ENCODE peak calls at places on chromosomes 11 and 22, in four cellular contexts. X, H, B and D are unnamed samples.

GRCh38 chr22:47270463-47271135 is 508.1 kb downstream of the TBC1D22A start:
- DNase-seq in B (no peak), H (no peak), X (no peak), D (no peak)

GRCh38 chr11:88454881-88455280 is 117.3 kb upstream of the CTSC start:
- DNase-seq in X (no peak), B (no peak), H (no peak), D (no peak)

GRCh38 chr11:79013509-79013908 is 427.3 kb downstream of the TENM4 start:
- DNase-seq in H (no peak), B (no peak), X (no peak), D (no peak)

GRCh38 chr11:75041263-75041662 is 52.5 kb downstream of the NEU3 start:
- DNase-seq in B (no peak), X (no peak), H (no peak), D (no peak)

GRCh38 chr22:50546326-50547230 is 879 bp downstream of the KLHDC7B start:
- DNase-seq in X (no peak), H (no peak), B (no peak), D (no peak)

GRCh38 chr11:46951864-46952263 is 15.3 kb downstream of the CSTPP1 start:
- DNase-seq in X (no peak), B (no peak), H (no peak), D (no peak)

GRCh38 chr11:1087279-1087960 is 12.7 kb downstream of the MUC2 start:
- DNase-seq in H (no peak), X (peak; percentile 9), B (no peak), D (no peak)

GRCh38 chr11:134480129-134480652 is 68.1 kb upstream of the B3GAT1 start:
- DNase-seq in H (no peak), X (no peak), B (no peak), D (no peak)

GRCh38 chr22:24703101-24703500 is 71.4 kb downstream of the PIWIL3 start:
- DNase-seq in X (peak; percentile 57), B (no peak), H (no peak), D (no peak)

GRCh38 chr11:112958670-112959069 is 2.5 kb upstream of the NCAM1 start:
- DNase-seq in X (no peak), B (no peak), H (no peak), D (no peak)

GRCh38 chr11:76376746-76377558 is 4.0 kb downstream of the THAP12 start:
- DNase-seq in H (no peak), X (no peak), B (no peak), D (no peak)

GRCh38 chr11:67354314-67355022 is 1.1 kb upstream of the POLD4 start:
- DNase-seq in X (peak; percentile 90), B (no peak), H (no peak), D (no peak)

GRCh38 chr11:88174627-88175003 is 628 bp downstream of the RAB38 start:
- DNase-seq in H (peak; percentile 10), X (peak; percentile 66), B (no peak), D (peak; percentile 1)

GRCh38 chr11:101835465-101836063 is 79.2 kb upstream of the CEP126 start:
- DNase-seq in B (no peak), X (no peak), H (no peak), D (no peak)

GRCh38 chr11:44860346-44860745 is 90.3 kb downstream of the TP53I11 start:
- DNase-seq in X (no peak), H (no peak), B (no peak), D (no peak)

GRCh38 chr11:12842933-12843636 is 166.0 kb upstream of the RASSF10 start:
- DNase-seq in B (no peak), H (no peak), X (no peak), D (no peak)

GRCh38 chr11:34149274-34149673 is 43.8 kb downstream of the NAT10 start:
- DNase-seq in B (no peak), X (no peak), H (no peak), D (no peak)

GRCh38 chr11:14835491-14836105 is 56.4 kb downstream of the CYP2R1 start:
- DNase-seq in H (no peak), B (no peak), X (no peak), D (no peak)

GRCh38 chr22:45483918-45484499 is 18.7 kb upstream of the FBLN1 start:
- DNase-seq in X (no peak), B (no peak), H (no peak), D (no peak)

GRCh38 chr11:102914238-102915043 is 39.7 kb upstream of the MMP12 start:
- DNase-seq in H (no peak), X (peak; percentile 15), B (no peak), D (no peak)

GRCh38 chr22:49824185-49824925 is 3.3 kb downstream of the BRD1 start:
- DNase-seq in X (no peak), B (no peak), H (no peak), D (no peak)

GRCh38 chr11:8370812-8371515 is 107.3 kb upstream of the LMO1 start:
- DNase-seq in H (no peak), B (no peak), X (no peak), D (no peak)

GRCh38 chr22:49786976-49787843 is 40.5 kb downstream of the BRD1 start:
- DNase-seq in X (no peak), B (no peak), H (no peak), D (no peak)

GRCh38 chr11:101034076-101034475 is 95.5 kb downstream of the PGR start:
- DNase-seq in H (no peak), B (no peak), X (peak; percentile 24), D (no peak)